ENCODE peak calls at places on chromosomes 5 and 9, in ten cellular contexts. One of them, this sample, is unnamed.

GRCh38 chr9:137435980-137436760 is 5.0 kb downstream of the ENTPD8 start:
- DNase-seq in prostate gland: peak
- DNase-seq in H1: no peak
- DNase-seq in endothelial cell of umbilical vein: no peak
- DNase-seq in HCT116: peak
- DNase-seq in suprapubic skin: no peak
- DNase-seq in sigmoid colon: peak
- DNase-seq in stomach: peak
- DNase-seq in breast epithelium: peak
- DNase-seq in HL-60: no peak
- DNase-seq in this sample: peak

GRCh38 chr5:1494780-1495524 is 28.8 kb downstream of the LPCAT1 start:
- DNase-seq in prostate gland: no peak
- DNase-seq in H1: no peak
- DNase-seq in endothelial cell of umbilical vein: no peak
- DNase-seq in HCT116: no peak
- DNase-seq in suprapubic skin: no peak
- DNase-seq in sigmoid colon: no peak
- DNase-seq in stomach: peak
- DNase-seq in breast epithelium: no peak
- DNase-seq in HL-60: peak
- DNase-seq in this sample: peak

GRCh38 chr9:82934949-82935348 is 128.0 kb downstream of the RASEF start:
- DNase-seq in prostate gland: no peak
- DNase-seq in H1: no peak
- DNase-seq in endothelial cell of umbilical vein: peak
- DNase-seq in HCT116: no peak
- DNase-seq in suprapubic skin: no peak
- DNase-seq in sigmoid colon: no peak
- DNase-seq in stomach: no peak
- DNase-seq in breast epithelium: no peak
- DNase-seq in HL-60: no peak
- DNase-seq in this sample: no peak

GRCh38 chr9:95793924-95794828 is 81.3 kb upstream of the ERCC6L2 start:
- DNase-seq in prostate gland: no peak
- DNase-seq in H1: no peak
- DNase-seq in endothelial cell of umbilical vein: peak
- DNase-seq in HCT116: no peak
- DNase-seq in suprapubic skin: no peak
- DNase-seq in sigmoid colon: no peak
- DNase-seq in stomach: no peak
- DNase-seq in breast epithelium: no peak
- DNase-seq in HL-60: no peak
- DNase-seq in this sample: no peak

GRCh38 chr5:53397845-53398244 is 82.6 kb upstream of the FST start:
- DNase-seq in prostate gland: no peak
- DNase-seq in H1: no peak
- DNase-seq in endothelial cell of umbilical vein: peak
- DNase-seq in HCT116: peak
- DNase-seq in suprapubic skin: no peak
- DNase-seq in sigmoid colon: no peak
- DNase-seq in stomach: no peak
- DNase-seq in breast epithelium: no peak
- DNase-seq in HL-60: no peak
- DNase-seq in this sample: no peak

GRCh38 chr9:133888779-133889491 is 103.2 kb downstream of the VAV2 start:
- DNase-seq in prostate gland: no peak
- DNase-seq in H1: no peak
- DNase-seq in endothelial cell of umbilical vein: no peak
- DNase-seq in HCT116: no peak
- DNase-seq in suprapubic skin: no peak
- DNase-seq in sigmoid colon: no peak
- DNase-seq in stomach: no peak
- DNase-seq in breast epithelium: no peak
- DNase-seq in HL-60: no peak
- DNase-seq in this sample: no peak

GRCh38 chr5:16952968-16953671 is 17.0 kb upstream of the MYO10 start:
- DNase-seq in prostate gland: no peak
- DNase-seq in H1: no peak
- DNase-seq in endothelial cell of umbilical vein: no peak
- DNase-seq in HCT116: no peak
- DNase-seq in suprapubic skin: no peak
- DNase-seq in sigmoid colon: no peak
- DNase-seq in stomach: no peak
- DNase-seq in breast epithelium: no peak
- DNase-seq in HL-60: no peak
- DNase-seq in this sample: no peak

GRCh38 chr5:92676120-92676838 is 904.7 kb downstream of the NR2F1-AS1 start:
- DNase-seq in prostate gland: no peak
- DNase-seq in H1: no peak
- DNase-seq in endothelial cell of umbilical vein: no peak
- DNase-seq in HCT116: no peak
- DNase-seq in suprapubic skin: no peak
- DNase-seq in sigmoid colon: no peak
- DNase-seq in stomach: no peak
- DNase-seq in breast epithelium: no peak
- DNase-seq in HL-60: no peak
- DNase-seq in this sample: no peak

GRCh38 chr5:51566940-51567339 is 183.7 kb downstream of the ISL1 start:
- DNase-seq in prostate gland: no peak
- DNase-seq in H1: no peak
- DNase-seq in endothelial cell of umbilical vein: no peak
- DNase-seq in HCT116: no peak
- DNase-seq in suprapubic skin: no peak
- DNase-seq in sigmoid colon: no peak
- DNase-seq in stomach: no peak
- DNase-seq in breast epithelium: no peak
- DNase-seq in HL-60: no peak
- DNase-seq in this sample: no peak

GRCh38 chr9:111961575-111961974 is 65.0 kb downstream of the UGCG start:
- DNase-seq in prostate gland: no peak
- DNase-seq in H1: no peak
- DNase-seq in endothelial cell of umbilical vein: peak
- DNase-seq in HCT116: peak
- DNase-seq in suprapubic skin: no peak
- DNase-seq in sigmoid colon: no peak
- DNase-seq in stomach: peak
- DNase-seq in breast epithelium: no peak
- DNase-seq in HL-60: no peak
- DNase-seq in this sample: no peak
- TF ChIP-seq POLR2AphosphoS5 in prostate gland: no peak
- TF ChIP-seq POLR2AphosphoS5 in H1: no peak
- TF ChIP-seq POLR2AphosphoS5 in endothelial cell of umbilical vein: no peak
- TF ChIP-seq POLR2AphosphoS5 in HCT116: no peak
- TF ChIP-seq POLR2AphosphoS5 in suprapubic skin: no peak
- TF ChIP-seq POLR2AphosphoS5 in sigmoid colon: no peak
- TF ChIP-seq POLR2AphosphoS5 in stomach: no peak
- TF ChIP-seq POLR2AphosphoS5 in breast epithelium: no peak
- TF ChIP-seq POLR2AphosphoS5 in HL-60: no peak
- TF ChIP-seq POLR2AphosphoS5 in this sample: no peak

GRCh38 chr9:87597710-87598200 is 100.1 kb downstream of the DAPK1 start:
- DNase-seq in prostate gland: no peak
- DNase-seq in H1: no peak
- DNase-seq in endothelial cell of umbilical vein: no peak
- DNase-seq in HCT116: no peak
- DNase-seq in suprapubic skin: no peak
- DNase-seq in sigmoid colon: no peak
- DNase-seq in stomach: no peak
- DNase-seq in breast epithelium: no peak
- DNase-seq in HL-60: no peak
- DNase-seq in this sample: no peak

GRCh38 chr9:87601175-87601574 is 103.5 kb downstream of the DAPK1 start:
- DNase-seq in prostate gland: no peak
- DNase-seq in H1: peak
- DNase-seq in endothelial cell of umbilical vein: no peak
- DNase-seq in HCT116: no peak
- DNase-seq in suprapubic skin: no peak
- DNase-seq in sigmoid colon: peak
- DNase-seq in stomach: peak
- DNase-seq in breast epithelium: no peak
- DNase-seq in HL-60: peak
- DNase-seq in this sample: peak

GRCh38 chr9:87601595-87601994 is 103.9 kb downstream of the DAPK1 start:
- DNase-seq in prostate gland: no peak
- DNase-seq in H1: no peak
- DNase-seq in endothelial cell of umbilical vein: no peak
- DNase-seq in HCT116: no peak
- DNase-seq in suprapubic skin: no peak
- DNase-seq in sigmoid colon: no peak
- DNase-seq in stomach: no peak
- DNase-seq in breast epithelium: no peak
- DNase-seq in HL-60: no peak
- DNase-seq in this sample: no peak

GRCh38 chr9:87602933-87603643 is 105.4 kb downstream of the DAPK1 start:
- DNase-seq in prostate gland: no peak
- DNase-seq in H1: no peak
- DNase-seq in endothelial cell of umbilical vein: no peak
- DNase-seq in HCT116: no peak
- DNase-seq in suprapubic skin: no peak
- DNase-seq in sigmoid colon: no peak
- DNase-seq in stomach: no peak
- DNase-seq in breast epithelium: no peak
- DNase-seq in HL-60: no peak
- DNase-seq in this sample: no peak

DNA sequence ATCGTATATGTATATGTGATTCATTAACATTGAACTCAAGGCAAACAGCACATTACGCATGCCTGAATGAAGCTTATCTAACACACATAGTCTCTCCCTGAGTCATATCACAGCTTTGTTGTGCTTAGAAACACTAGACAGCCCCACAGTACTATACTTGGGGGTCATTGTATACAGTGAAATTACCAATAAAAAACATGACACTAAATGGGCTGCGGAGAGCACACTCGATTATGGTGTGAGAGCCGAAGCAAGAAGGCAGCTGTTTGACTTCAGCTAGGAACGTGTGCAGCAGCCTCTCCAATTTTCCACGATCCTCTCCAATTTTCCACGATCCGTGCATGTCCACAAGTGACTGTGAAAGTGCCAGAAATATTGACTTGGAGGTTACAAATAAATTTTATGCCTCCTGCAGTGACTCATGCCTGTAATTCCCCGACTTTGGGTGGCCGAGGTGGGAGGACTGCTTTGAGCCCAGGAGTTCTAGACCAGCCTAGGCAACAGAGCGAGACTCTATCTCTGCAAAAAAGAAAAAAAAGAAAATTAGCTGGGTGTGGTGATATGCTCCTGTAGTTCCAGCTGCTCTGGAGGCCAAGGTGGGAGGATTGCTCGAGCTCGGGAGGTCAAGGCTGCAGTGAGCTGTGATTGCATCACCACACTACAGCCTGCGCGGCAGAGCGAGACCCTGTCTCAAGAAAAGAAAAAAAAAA is 102.4 kb downstream of the DAPK1 start:
- DNase-seq in prostate gland: no peak
- DNase-seq in H1: no peak
- DNase-seq in endothelial cell of umbilical vein: peak
- DNase-seq in HCT116: no peak
- DNase-seq in suprapubic skin: no peak
- DNase-seq in sigmoid colon: peak
- DNase-seq in stomach: no peak
- DNase-seq in breast epithelium: no peak
- DNase-seq in HL-60: no peak
- DNase-seq in this sample: no peak
- H3K4me3 ChIP-seq in prostate gland: no peak
- H3K4me3 ChIP-seq in H1: no peak
- H3K4me3 ChIP-seq in endothelial cell of umbilical vein: peak
- H3K4me3 ChIP-seq in HCT116: no peak
- H3K4me3 ChIP-seq in suprapubic skin: no peak
- H3K4me3 ChIP-seq in sigmoid colon: no peak
- H3K4me3 ChIP-seq in stomach: no peak
- H3K4me3 ChIP-seq in breast epithelium: no peak
- H3K4me3 ChIP-seq in HL-60: no peak
- H3K4me3 ChIP-seq in this sample: no peak

GRCh38 chr5:88515881-88516819 is 247.5 kb upstream of the TMEM161B start:
- DNase-seq in prostate gland: no peak
- DNase-seq in H1: no peak
- DNase-seq in endothelial cell of umbilical vein: no peak
- DNase-seq in HCT116: no peak
- DNase-seq in suprapubic skin: no peak
- DNase-seq in sigmoid colon: no peak
- DNase-seq in stomach: no peak
- DNase-seq in breast epithelium: no peak
- DNase-seq in HL-60: no peak
- DNase-seq in this sample: no peak
- TF ChIP-seq POLR2AphosphoS5 in prostate gland: no peak
- TF ChIP-seq POLR2AphosphoS5 in H1: no peak
- TF ChIP-seq POLR2AphosphoS5 in endothelial cell of umbilical vein: no peak
- TF ChIP-seq POLR2AphosphoS5 in HCT116: no peak
- TF ChIP-seq POLR2AphosphoS5 in suprapubic skin: no peak
- TF ChIP-seq POLR2AphosphoS5 in sigmoid colon: no peak
- TF ChIP-seq POLR2AphosphoS5 in stomach: no peak
- TF ChIP-seq POLR2AphosphoS5 in breast epithelium: no peak
- TF ChIP-seq POLR2AphosphoS5 in HL-60: no peak
- TF ChIP-seq POLR2AphosphoS5 in this sample: no peak

GRCh38 chr5:14850419-14851066 is 21.0 kb downstream of the ANKH start:
- DNase-seq in prostate gland: no peak
- DNase-seq in H1: no peak
- DNase-seq in endothelial cell of umbilical vein: no peak
- DNase-seq in HCT116: no peak
- DNase-seq in suprapubic skin: no peak
- DNase-seq in sigmoid colon: no peak
- DNase-seq in stomach: no peak
- DNase-seq in breast epithelium: no peak
- DNase-seq in HL-60: no peak
- DNase-seq in this sample: no peak

GRCh38 chr5:14851999-14852526 is 19.5 kb downstream of the ANKH start:
- DNase-seq in prostate gland: no peak
- DNase-seq in H1: no peak
- DNase-seq in endothelial cell of umbilical vein: no peak
- DNase-seq in HCT116: no peak
- DNase-seq in suprapubic skin: no peak
- DNase-seq in sigmoid colon: no peak
- DNase-seq in stomach: no peak
- DNase-seq in breast epithelium: no peak
- DNase-seq in HL-60: no peak
- DNase-seq in this sample: no peak

GRCh38 chr5:14851597-14851996 is 20.0 kb downstream of the ANKH start:
- DNase-seq in prostate gland: no peak
- DNase-seq in H1: no peak
- DNase-seq in endothelial cell of umbilical vein: no peak
- DNase-seq in HCT116: no peak
- DNase-seq in suprapubic skin: no peak
- DNase-seq in sigmoid colon: no peak
- DNase-seq in stomach: no peak
- DNase-seq in breast epithelium: no peak
- DNase-seq in HL-60: no peak
- DNase-seq in this sample: no peak

GRCh38 chr5:14849516-14850294 is 21.9 kb downstream of the ANKH start:
- DNase-seq in prostate gland: no peak
- DNase-seq in H1: no peak
- DNase-seq in endothelial cell of umbilical vein: no peak
- DNase-seq in HCT116: no peak
- DNase-seq in suprapubic skin: no peak
- DNase-seq in sigmoid colon: no peak
- DNase-seq in stomach: no peak
- DNase-seq in breast epithelium: no peak
- DNase-seq in HL-60: no peak
- DNase-seq in this sample: no peak

DNA sequence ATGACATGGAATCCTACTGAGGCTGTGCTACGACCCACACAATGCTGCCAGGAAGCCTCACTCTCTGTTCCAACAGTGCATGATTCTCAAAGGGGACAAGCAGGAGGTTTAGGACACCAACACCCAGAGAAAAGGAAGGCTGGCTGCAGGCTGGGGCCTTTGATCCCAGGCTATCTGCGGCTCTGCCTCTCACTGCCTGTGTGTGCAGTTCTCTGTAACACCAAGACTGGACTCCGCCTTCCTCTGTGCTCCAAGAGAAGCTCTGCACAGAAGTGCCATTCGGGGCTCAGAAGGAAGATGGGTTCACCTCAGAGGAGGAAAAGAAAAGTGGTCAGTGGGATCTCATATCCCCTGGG is 20.5 kb downstream of the ANKH start:
- DNase-seq in prostate gland: no peak
- DNase-seq in H1: no peak
- DNase-seq in endothelial cell of umbilical vein: no peak
- DNase-seq in HCT116: no peak
- DNase-seq in suprapubic skin: no peak
- DNase-seq in sigmoid colon: no peak
- DNase-seq in stomach: no peak
- DNase-seq in breast epithelium: no peak
- DNase-seq in HL-60: no peak
- DNase-seq in this sample: no peak
- H3K4me3 ChIP-seq in prostate gland: no peak
- H3K4me3 ChIP-seq in H1: no peak
- H3K4me3 ChIP-seq in endothelial cell of umbilical vein: no peak
- H3K4me3 ChIP-seq in HCT116: no peak
- H3K4me3 ChIP-seq in suprapubic skin: no peak
- H3K4me3 ChIP-seq in sigmoid colon: no peak
- H3K4me3 ChIP-seq in stomach: no peak
- H3K4me3 ChIP-seq in breast epithelium: no peak
- H3K4me3 ChIP-seq in HL-60: no peak
- H3K4me3 ChIP-seq in this sample: no peak

This sample was measured in spleen.